ENCODE peak calls at places on chromosome 3, in four cellular contexts. A is PC-3, J is lower lobe of right lung, G is SJSA1. U is an unnamed sample.

GRCh38 chr3:197499427-197499826 is 56.3 kb downstream of the BDH1 start:
- DNase-seq in A (peak; percentile 96), J (no peak), G (peak; percentile 79), U (no peak)

GRCh38 chr3:128348805-128349531 is 117.7 kb downstream of the DNAJB8 start:
- DNase-seq in A (peak; percentile 14), J (peak; percentile 29), G (no peak), U (no peak)

GRCh38 chr3:1087066-1087555 is 5.7 kb upstream of the CNTN6 start:
- DNase-seq in A (peak; percentile 7), J (peak; percentile 68), G (no peak), U (no peak)

GRCh38 chr3:124125320-124125719 is 133.4 kb upstream of the ROPN1 start:
- DNase-seq in A (no peak), J (no peak), G (no peak), U (no peak)

GRCh38 chr3:119181765-119182164 is 8.4 kb downstream of the UPK1B start:
- DNase-seq in A (peak; percentile 98), J (no peak), G (no peak), U (no peak)

GRCh38 chr3:146159616-146160232 is 1.3 kb downstream of the PLOD2 start:
- DNase-seq in A (no peak), J (no peak), G (no peak), U (no peak)

GRCh38 chr3:55854395-55854994 is 367.4 kb upstream of the WNT5A start:
- DNase-seq in A (no peak), J (no peak), G (no peak), U (no peak)

GRCh38 chr3:38587548-38588131 is 61.8 kb downstream of the SCN5A start:
- DNase-seq in A (no peak), J (peak; percentile 20), G (no peak), U (peak; percentile 2)

GRCh38 chr3:48400824-48401433 is 28.9 kb downstream of the FBXW12 start:
- DNase-seq in A (peak; percentile 86), J (no peak), G (peak; percentile 32), U (peak; percentile 63)

GRCh38 chr3:9951962-9952805 is at the start of gene PRRT3:
- DNase-seq in A (peak; percentile 58), J (peak; percentile 63), G (no peak), U (peak; percentile 33)

GRCh38 chr3:111734652-111735051 is 124.4 kb upstream of the PHLDB2 start:
- DNase-seq in A (no peak), J (no peak), G (no peak), U (no peak)

GRCh38 chr3:46092704-46093085 is 65.4 kb upstream of the XCR1 start:
- DNase-seq in A (no peak), J (no peak), G (no peak), U (no peak)

GRCh38 chr3:184066211-184066610 is 13.4 kb downstream of the HTR3C start:
- DNase-seq in A (peak; percentile 29), J (no peak), G (peak; percentile 68), U (no peak)

GRCh38 chr3:196193738-196194541 is 17.3 kb downstream of the ZDHHC19 start:
- DNase-seq in A (no peak), J (peak; percentile 82), G (no peak), U (peak; percentile 62)

GRCh38 chr3:24454862-24455261 is 39.8 kb downstream of the THRB start:
- DNase-seq in A (peak; percentile 22), J (no peak), G (no peak), U (no peak)

GRCh38 chr3:114709102-114709501 is 415.3 kb downstream of the TIGIT start:
- DNase-seq in A (no peak), J (no peak), G (no peak), U (no peak)

GRCh38 chr3:19934098-19934566 is at the start of gene EFHB:
- DNase-seq in A (peak; percentile 25), J (peak; percentile 71), G (no peak), U (peak; percentile 63)

DNA sequence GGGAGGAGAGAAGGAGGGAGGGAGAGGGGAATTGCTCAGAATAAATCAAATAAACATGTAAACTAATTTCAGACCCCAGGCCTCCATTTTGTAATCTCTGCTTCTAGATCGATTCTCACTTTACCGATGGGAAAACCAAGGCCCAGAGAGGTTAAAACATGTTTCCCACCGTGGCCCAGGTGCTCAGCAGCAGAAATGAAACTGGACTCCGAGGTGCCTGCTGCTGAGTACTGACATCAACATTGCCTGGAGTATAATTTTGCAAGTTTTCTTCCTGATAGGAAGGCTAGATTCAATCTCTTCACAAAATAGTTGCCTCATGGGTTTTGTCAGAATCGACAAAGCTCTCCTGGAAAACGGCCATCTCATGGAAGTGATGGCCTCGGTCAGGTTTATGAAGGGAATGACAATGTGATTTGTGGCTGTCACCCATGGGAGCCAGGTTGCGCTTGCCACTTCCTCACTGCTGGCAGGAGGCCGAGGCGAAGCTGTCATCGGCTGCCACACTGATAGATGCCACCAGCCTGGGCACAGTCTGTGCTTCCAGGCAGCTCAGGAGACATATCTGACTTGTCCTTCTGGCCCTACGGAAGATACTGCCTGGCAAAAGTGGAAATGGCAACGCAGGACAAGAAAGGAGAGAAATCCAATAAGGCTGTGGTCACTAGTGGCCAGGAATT is 133.1 kb upstream of the LRRN1 start:
- DNase-seq in A (no peak), J (peak; percentile 47), G (no peak), U (no peak)
- H3K4me3 ChIP-seq in A (no peak overlapping the region), J (no peak overlapping the region), G (no peak overlapping the region), U (no peak overlapping the region)

DNA sequence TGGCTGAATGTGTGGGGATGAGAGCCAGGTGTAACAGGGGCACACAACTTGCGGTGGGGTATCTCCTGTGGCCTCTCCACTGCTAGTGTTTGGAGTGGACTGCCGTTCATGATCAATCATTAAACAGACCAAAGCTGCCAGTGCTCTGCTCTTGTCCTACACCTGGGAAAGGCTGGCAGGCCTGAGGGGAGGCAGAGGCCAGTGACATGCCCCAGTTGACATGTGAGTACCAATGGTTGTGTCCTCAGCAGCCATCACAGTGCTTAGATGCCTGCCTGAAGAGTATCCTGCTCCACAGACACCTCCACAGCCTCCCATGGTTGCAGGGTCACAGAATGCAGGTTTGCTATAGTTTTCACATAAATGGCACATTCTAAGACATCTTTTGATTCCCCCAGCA is 348.4 kb downstream of the EPHB1 start:
- DNase-seq in A (no peak), J (no peak), G (no peak), U (no peak)
- H3K27ac ChIP-seq in A (no peak overlapping the region), J (no peak overlapping the region), G (no peak overlapping the region), U (no peak overlapping the region)

GRCh38 chr3:52891164-52891563 is 6.2 kb downstream of the STIMATE start:
- DNase-seq in A (no peak), J (peak; percentile 55), G (no peak), U (no peak)
- H3K4me1 ChIP-seq in A (peaks cover 16% of the 10 kb centered on the region), J (peaks cover 74% of the 10 kb centered on the region), G (peaks cover 8% of the 10 kb centered on the region), U (peaks cover 30% of the 10 kb centered on the region)

GRCh38 chr3:107216229-107216628 is 161.0 kb upstream of the CCDC54 start:
- DNase-seq in A (no peak), J (no peak), G (no peak), U (no peak)

GRCh38 chr3:107220538-107220937 is 156.7 kb upstream of the CCDC54 start:
- DNase-seq in A (no peak), J (no peak), G (no peak), U (no peak)

GRCh38 chr3:107218864-107219269 is 158.4 kb upstream of the CCDC54 start:
- DNase-seq in A (no peak), J (no peak), G (no peak), U (no peak)

GRCh38 chr3:107216711-107217110 is 160.5 kb upstream of the CCDC54 start:
- DNase-seq in A (peak; percentile 91), J (no peak), G (no peak), U (no peak)

GRCh38 chr3:107217161-107217560 is 160.1 kb upstream of the CCDC54 start:
- DNase-seq in A (peak; percentile 97), J (no peak), G (peak; percentile 86), U (no peak)
- H3K4me3 ChIP-seq in A (peak overlapping the region; percentile 41), J (no peak overlapping the region), G (no peak overlapping the region), U (no peak overlapping the region)

GRCh38 chr3:31404871-31405270 is 127.9 kb upstream of the STT3B start:
- DNase-seq in A (no peak), J (no peak), G (no peak), U (no peak)
- H3K27ac ChIP-seq in A (no peak overlapping the region), J (no peak overlapping the region), G (no peak overlapping the region), U (no peak overlapping the region)

GRCh38 chr3:141078200-141078599 is 27.1 kb downstream of the SPSB4 start:
- DNase-seq in A (no peak), J (no peak), G (no peak), U (no peak)

GRCh38 chr3:141076821-141077571 is 25.8 kb downstream of the SPSB4 start:
- DNase-seq in A (no peak), J (peak; percentile 71), G (no peak), U (no peak)

GRCh38 chr3:141077631-141078030 is 26.5 kb downstream of the SPSB4 start:
- DNase-seq in A (no peak), J (no peak), G (no peak), U (no peak)

GRCh38 chr3:141074529-141074928 is 23.4 kb downstream of the SPSB4 start:
- DNase-seq in A (no peak), J (no peak), G (no peak), U (no peak)

DNA sequence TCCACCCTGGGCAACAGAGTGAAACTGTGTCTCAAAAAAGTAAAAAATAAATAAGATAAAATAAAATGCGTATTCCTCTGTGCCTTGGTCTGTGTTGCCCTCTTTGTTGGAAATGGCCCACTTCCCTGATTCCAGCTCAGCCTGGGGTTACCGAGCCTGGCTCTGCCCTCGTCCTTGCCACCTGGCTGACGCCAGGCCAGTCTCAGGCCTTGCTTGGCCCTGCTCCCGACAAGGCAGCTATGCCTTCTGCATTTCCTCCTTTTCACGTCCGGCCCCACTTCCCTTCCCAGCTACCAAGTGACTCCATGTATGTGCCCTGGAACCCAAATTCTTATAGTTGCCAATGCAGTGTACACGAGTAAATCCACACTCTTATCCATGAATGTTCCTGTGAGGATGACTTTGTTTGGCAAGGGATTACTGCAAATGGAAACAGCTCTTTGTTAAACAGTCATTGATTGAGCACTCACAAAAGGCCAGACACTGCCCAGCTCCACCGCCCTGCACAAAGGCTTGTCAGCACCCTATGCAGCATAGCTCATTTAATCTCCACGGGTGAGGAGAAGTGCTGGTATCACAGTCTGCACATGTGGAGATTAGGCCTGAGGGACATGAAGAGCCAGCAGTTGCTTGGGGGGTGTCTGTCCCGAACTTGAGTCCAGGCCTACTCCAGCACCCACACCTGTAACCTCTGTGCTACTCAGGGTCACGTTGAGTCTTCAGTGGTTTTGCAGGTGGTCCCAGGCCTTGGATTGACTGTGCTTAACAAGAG is 25.1 kb downstream of the SPSB4 start:
- DNase-seq in A (no peak), J (no peak), G (no peak), U (peak; percentile 88)
- H3K4me1 ChIP-seq in A (no peaks in the 10 kb centered on the region), J (peaks cover 27% of the 10 kb centered on the region), G (no peaks in the 10 kb centered on the region), U (peaks cover 29% of the 10 kb centered on the region)

DNA sequence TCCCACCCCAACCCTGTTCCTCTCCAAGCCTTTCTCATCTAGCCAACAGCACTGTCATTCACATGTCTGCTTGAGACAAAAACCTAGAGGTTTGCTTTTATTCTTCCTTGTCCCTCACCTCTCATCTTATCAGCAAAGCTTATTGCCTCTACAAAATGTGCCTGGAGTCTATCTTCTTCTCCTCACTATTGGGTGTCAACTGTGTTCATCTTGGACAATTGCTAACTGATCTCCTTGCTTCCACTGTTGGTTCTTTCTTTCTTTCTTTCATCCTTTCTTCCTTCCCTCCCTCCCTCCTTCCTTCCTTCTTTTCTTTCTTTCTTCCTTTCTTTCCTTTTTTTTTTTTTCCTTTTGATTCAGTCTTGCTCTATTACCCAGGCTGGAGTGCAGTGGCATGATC is 48.2 kb downstream of the FOXL2 start:
- DNase-seq in A (no peak), J (no peak), G (no peak), U (no peak)
- H3K4me3 ChIP-seq in A (no peak overlapping the region), J (no peak overlapping the region), G (no peak overlapping the region), U (no peak overlapping the region)

GRCh38 chr3:49801160-49801559 is 1.5 kb upstream of the CDHR4 start:
- DNase-seq in A (no peak), J (no peak), G (no peak), U (no peak)
- H3K27ac ChIP-seq in A (no peak overlapping the region), J (no peak overlapping the region), G (no peak overlapping the region), U (no peak overlapping the region)